ENCODE peak calls at places on chromosomes 13 and 19, in seven cellular contexts. A is T-helper 2 cell; G is heart left ventricle; V is stimulated activated CD8-positive, alpha-beta memory T cell treated with anti-CD3 and anti-CD28 coated beads, Interleukin-4, amount 100 ng/mL, for 1 hour; J is HS-27A; F is RPMI8226; T is cardiac muscle cell. M is an unnamed sample.
A peak's percentile ranks its signal among the peaks of the same experiment; 100 is the strongest.

GRCh38 chr19:40803857-40804782 is 5.1 kb downstream of the EGLN2 start:
- DNase-seq in A (no peak), G (peak; percentile 79), V (peak; percentile 27), J (no peak), F (peak; percentile 73), T (no peak), M (no peak)

GRCh38 chr13:103358245-103358932 is 292.2 kb upstream of the SLC10A2 start:
- DNase-seq in A (no peak), G (no peak), V (no peak), J (no peak), F (no peak), T (no peak), M (no peak)

GRCh38 chr13:60019119-60019993 is 144.4 kb downstream of the DIAPH3 start:
- DNase-seq in A (no peak), G (no peak), V (no peak), J (no peak), F (peak; percentile 28), T (no peak), M (no peak)

GRCh38 chr13:98909016-98909415 is 68.8 kb downstream of the DOCK9 start:
- DNase-seq in A (no peak), G (no peak), V (no peak), J (no peak), F (no peak), T (no peak), M (no peak)

GRCh38 chr13:40052954-40053353 is 397.5 kb downstream of the COG6 start:
- DNase-seq in A (no peak), G (no peak), V (no peak), J (no peak), F (no peak), T (no peak), M (no peak)

GRCh38 chr13:24624801-24625231 is 55.4 kb upstream of the ATP12A start:
- DNase-seq in A (no peak), G (no peak), V (no peak), J (no peak), F (no peak), T (no peak), M (no peak)

GRCh38 chr13:40306817-40307216 is 359.6 kb downstream of the FOXO1 start:
- DNase-seq in A (peak; percentile 13), G (no peak), V (no peak), J (no peak), F (no peak), T (no peak), M (no peak)

GRCh38 chr13:44637581-44637980 is 61.5 kb upstream of the TSC22D1 start:
- DNase-seq in A (no peak), G (no peak), V (no peak), J (no peak), F (no peak), T (no peak), M (no peak)

GRCh38 chr19:52094526-52094925 is 1.0 kb downstream of the ZNF841 start:
- DNase-seq in A (no peak), G (no peak), V (no peak), J (no peak), F (no peak), T (peak; percentile 1), M (no peak)

GRCh38 chr19:33804021-33804799 is 7.5 kb downstream of the KCTD15 start:
- DNase-seq in A (no peak), G (peak; percentile 73), V (no peak), J (no peak), F (no peak), T (no peak), M (no peak)

GRCh38 chr13:79867248-79867647 is 386.3 kb downstream of the NDFIP2 start:
- DNase-seq in A (no peak), G (no peak), V (no peak), J (no peak), F (no peak), T (no peak), M (no peak)

GRCh38 chr19:1407662-1408299 is 395 bp downstream of the DAZAP1 start:
- DNase-seq in A (no peak), G (peak; percentile 62), V (no peak), J (no peak), F (no peak), T (peak; percentile 77), M (no peak)

GRCh38 chr19:30631035-30631375 is 258.8 kb downstream of the ZNF536 start:
- DNase-seq in A (no peak), G (no peak), V (no peak), J (no peak), F (no peak), T (no peak), M (no peak)

GRCh38 chr19:35088514-35088913 is 27.1 kb upstream of the FXYD3 start:
- DNase-seq in A (no peak), G (no peak), V (no peak), J (peak; percentile 98), F (no peak), T (no peak), M (no peak)

M was measured in endothelial cell.